ENCODE peak calls at places on chromosomes 6 and 20, in eight cellular contexts. S is HCT116, L is astrocyte of the spinal cord, K is HL-60, V is HFF-Myc, R is tibial artery, Z is GM13976, G is GM23338. Q is an unnamed sample.

GRCh38 chr20:24948939-24949679 is at the start of gene CST7:
- DNase-seq in K (peak), G (no peak), S (no peak), L (no peak), V (no peak), Z (peak), R (no peak), Q (peak)

GRCh38 chr6:52788478-52788877 is 15.1 kb downstream of the GSTA1 start:
- DNase-seq in K (no peak), V (no peak), G (no peak), L (no peak), Z (no peak), R (no peak), S (no peak), Q (no peak)

GRCh38 chr6:125357515-125358256 is 55.9 kb upstream of the HDDC2 start:
- DNase-seq in K (no peak), Z (peak), R (peak), L (peak), S (no peak), V (no peak), G (no peak), Q (no peak)

GRCh38 chr6:93416575-93417420 is 2.6 kb downstream of the EPHA7 start:
- DNase-seq in K (no peak), G (peak), V (no peak), L (peak), R (no peak), Z (peak), S (no peak), Q (peak)

GRCh38 chr6:108736832-108737231 is 111.4 kb upstream of the ARMC2 start:
- DNase-seq in Z (no peak), R (peak), L (peak), K (no peak), S (peak), V (peak), G (peak), Q (no peak)

GRCh38 chr6:20178327-20178726 is 33.9 kb downstream of the MBOAT1 start:
- DNase-seq in L (no peak), R (no peak), V (no peak), S (no peak), K (no peak), Z (no peak), G (no peak), Q (no peak)

GRCh38 chr6:22673474-22673873 is 104.1 kb downstream of the HDGFL1 start:
- DNase-seq in L (no peak), Z (no peak), S (no peak), V (no peak), G (no peak), K (no peak), R (no peak), Q (no peak)

GRCh38 chr6:132932566-132932965 is 118.2 kb downstream of the RPS12 start:
- DNase-seq in Z (no peak), V (no peak), G (no peak), S (no peak), L (no peak), K (no peak), R (no peak), Q (no peak)

DNA sequence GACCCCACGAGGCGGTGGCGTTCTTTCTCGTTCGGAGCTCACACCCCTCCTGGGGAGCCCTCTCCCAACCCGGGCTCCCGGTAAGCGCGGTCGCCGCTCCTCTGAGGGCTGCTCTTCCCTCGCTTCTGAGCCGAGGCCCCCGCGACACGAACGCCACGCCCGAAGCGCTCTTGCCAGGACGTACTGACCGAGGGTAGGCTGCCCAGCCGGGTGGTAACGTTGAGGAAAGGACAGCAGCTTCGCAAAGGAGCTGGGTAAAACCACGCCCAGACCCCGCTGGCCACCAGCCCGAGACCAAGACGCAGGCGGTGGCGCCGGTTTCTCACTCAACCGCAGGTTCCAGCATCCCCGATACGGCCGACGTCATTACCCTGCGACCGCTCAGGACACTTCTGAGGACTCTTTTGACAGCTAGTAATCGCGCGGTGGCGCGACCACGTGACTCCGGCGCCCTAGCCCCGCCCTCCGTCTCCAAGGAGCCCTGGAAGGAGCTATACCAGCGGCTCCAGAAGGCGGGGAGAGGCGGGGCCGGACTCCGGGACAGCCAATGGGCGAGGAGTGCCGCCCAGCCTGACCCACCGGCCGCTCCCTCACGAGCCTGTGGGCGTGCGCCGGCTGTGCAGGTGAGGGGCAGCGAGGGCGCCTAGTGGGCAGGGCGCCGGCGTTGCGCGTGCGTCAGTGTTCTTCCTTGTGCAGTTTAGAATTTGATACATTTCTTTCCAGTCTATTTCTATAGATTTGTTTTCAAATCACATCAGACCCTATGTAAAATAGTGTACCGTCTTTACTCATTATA is 4.0 kb upstream of the GZF1 start:
- DNase-seq in Z (peak), S (peak), G (peak), K (peak), V (peak), L (peak), R (peak), Q (peak)
- TF ChIP-seq CTCF in Z (peak), S (no peak), G (no peak), K (no peak), V (no peak), L (no peak), R (peak), Q (no peak)

DNA sequence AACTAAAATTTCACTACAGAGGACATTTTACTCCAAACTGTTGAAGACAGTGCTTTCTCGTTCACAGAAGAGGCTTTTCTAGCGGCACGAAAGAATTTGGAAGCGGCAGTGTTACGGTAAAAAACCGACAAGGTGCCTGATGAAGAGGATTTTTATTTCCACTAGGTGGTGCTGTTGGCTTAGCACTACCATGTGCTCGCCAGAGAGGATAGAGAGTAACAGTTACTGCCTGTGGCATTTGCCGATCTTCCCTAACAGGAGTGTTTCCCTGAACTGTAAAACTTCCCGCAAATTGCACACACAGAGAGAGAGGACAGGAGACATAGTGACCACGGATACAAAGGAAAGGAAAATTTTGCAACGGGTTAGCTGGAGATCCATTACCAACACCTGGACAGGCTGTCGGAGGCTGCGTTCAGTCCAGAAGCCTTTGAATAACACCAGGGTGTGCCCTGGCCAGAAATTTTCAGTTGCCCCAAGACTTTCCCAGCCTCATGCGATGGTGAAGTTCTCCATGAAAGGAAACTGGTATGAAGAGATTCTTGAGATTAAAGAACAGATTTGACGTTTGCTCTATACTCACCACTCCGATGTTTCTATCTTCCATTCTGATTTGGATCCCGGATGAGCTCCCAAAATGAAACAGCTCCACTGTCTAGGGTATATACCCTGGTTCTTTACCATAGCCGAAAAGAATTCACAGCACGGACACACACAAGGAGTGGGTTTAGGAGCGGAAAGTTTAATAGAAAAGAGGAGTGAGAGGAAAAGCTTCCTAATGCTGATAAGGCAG is 48.1 kb downstream of the HLA-DPB1 start:
- DNase-seq in V (peak), K (peak), R (no peak), Z (no peak), G (peak), L (peak), S (peak), Q (no peak)
- TF ChIP-seq CTCF in V (peak), K (peak), R (peak), Z (peak), G (peak), L (peak), S (peak), Q (peak)

DNA sequence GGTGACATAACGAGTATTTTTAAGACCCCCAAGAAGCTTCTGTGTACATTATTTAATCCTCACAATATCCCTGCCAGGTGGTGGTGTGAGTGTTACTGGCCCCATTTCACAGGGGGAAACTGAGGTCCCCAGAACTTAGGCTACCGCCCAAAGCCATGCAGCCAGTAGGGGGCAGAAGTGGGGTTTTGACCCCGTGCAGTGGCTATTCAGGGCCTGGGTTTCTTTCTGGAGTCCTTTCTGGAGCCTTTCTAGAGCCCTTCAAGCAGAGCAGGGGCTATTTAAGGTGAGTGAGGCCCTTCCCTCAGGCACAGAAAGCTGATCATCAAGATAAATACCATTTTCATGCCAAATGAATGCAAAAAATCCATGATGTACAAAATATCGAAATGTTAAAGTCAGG is 59.0 kb downstream of the CTCFL start:
- DNase-seq in Z (no peak), S (no peak), L (no peak), R (no peak), K (no peak), V (no peak), G (no peak), Q (no peak)
- TF ChIP-seq CTCF in Z (no peak), S (peak), L (peak), R (no peak), K (no peak), V (peak), G (peak), Q (peak)

GRCh38 chr6:68196645-68197044 is 438.4 kb upstream of the ADGRB3 start:
- DNase-seq in K (peak), S (no peak), R (no peak), Z (peak), V (no peak), G (peak), L (peak), Q (no peak)
- TF ChIP-seq CTCF in K (no peak), S (peak), R (no peak), Z (no peak), V (no peak), G (peak), L (peak), Q (peak)

GRCh38 chr20:3045042-3045815 is 623 bp upstream of the MRPS26 start:
- DNase-seq in S (no peak), Z (peak), R (peak), G (peak), V (no peak), L (peak), K (peak), Q (peak)

GRCh38 chr20:3046677-3047462 is 1.0 kb downstream of the MRPS26 start:
- DNase-seq in L (peak), S (peak), V (no peak), G (peak), Z (peak), R (no peak), K (peak), Q (peak)

GRCh38 chr20:3044336-3044965 is 1.0 kb downstream of the GNRH2 start:
- DNase-seq in V (no peak), S (no peak), L (no peak), R (no peak), K (no peak), G (no peak), Z (no peak), Q (no peak)

GRCh38 chr20:3047486-3048419 is 1.9 kb downstream of the MRPS26 start:
- DNase-seq in S (no peak), G (no peak), Z (no peak), L (no peak), V (no peak), R (no peak), K (peak), Q (no peak)

DNA sequence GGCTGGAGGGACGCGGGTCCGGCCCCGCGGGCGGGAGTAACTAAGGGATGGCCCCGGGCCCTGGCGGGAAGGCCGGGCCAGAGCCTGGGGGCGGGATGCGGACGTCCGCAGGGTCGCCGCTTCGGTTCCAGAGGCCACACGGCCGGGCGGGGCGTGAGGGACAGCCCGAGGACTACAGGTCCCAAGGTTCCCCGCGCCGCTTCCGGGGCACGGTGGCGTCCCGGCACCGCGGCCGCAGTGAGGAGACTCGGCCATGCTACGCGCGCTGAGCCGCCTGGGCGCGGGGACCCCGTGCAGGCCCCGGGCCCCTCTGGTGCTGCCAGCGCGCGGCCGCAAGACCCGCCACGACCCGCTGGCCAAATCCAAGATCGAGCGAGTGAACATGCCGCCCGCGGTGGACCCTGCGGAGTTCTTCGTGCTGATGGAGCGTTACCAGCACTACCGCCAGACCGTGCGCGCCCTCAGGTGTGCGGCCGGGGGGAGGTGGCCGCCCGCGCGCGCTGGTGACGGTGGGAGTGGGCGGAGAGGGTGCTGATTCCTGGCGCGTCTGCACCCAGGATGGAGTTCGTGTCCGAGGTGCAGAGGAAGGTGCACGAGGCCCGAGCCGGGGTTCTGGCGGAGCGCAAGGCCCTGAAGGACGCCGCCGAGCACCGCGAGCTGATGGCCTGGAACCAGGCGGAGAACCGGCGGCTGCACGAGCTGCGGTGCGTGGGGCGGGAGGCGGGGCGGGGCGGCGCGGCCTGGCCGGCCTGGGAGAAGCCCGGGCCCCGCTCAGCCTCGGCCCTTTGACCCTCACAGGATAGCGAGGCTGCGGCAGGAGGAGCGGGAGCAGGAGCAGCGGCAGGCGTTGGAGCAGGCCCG is at the start of gene MRPS26:
- DNase-seq in Z (peak), L (peak), V (peak), K (peak), S (peak), G (peak), R (peak), Q (peak)
- TF ChIP-seq CTCF in Z (no peak), L (no peak), V (no peak), K (no peak), S (no peak), G (no peak), R (no peak), Q (no peak)